ENCODE peak calls at places on chromosomes 7 and 10, in nine cellular contexts. O, F, L, I, Q, P, R, X and A are unnamed samples.

GRCh38 chr7:142969183-142969582 is 7.0 kb upstream of the KEL start:
- DNase-seq in O (no peak), F (no peak), L (no peak), I (no peak), Q (no peak), P (no peak), R (no peak), X (no peak), A (no peak)

GRCh38 chr7:50469181-50469580 is 19.0 kb upstream of the FIGNL1 start:
- DNase-seq in O (no peak), F (no peak), L (no peak), I (no peak), Q (no peak), P (no peak), R (no peak), X (no peak), A (no peak)

GRCh38 chr7:158973440-158973839 is 117.1 kb downstream of the DYNC2I1 start:
- DNase-seq in O (no peak), F (no peak), L (peak; percentile 22), I (peak; percentile 59), Q (peak; percentile 39), P (no peak), R (no peak), X (no peak), A (no peak)

GRCh38 chr7:12524794-12525386 is 45.6 kb upstream of the SCIN start:
- DNase-seq in O (peak; percentile 74), F (no peak), L (peak; percentile 77), I (no peak), Q (peak; percentile 69), P (peak; percentile 64), R (peak; percentile 17), X (peak; percentile 74), A (peak; percentile 62)

GRCh38 chr10:3222068-3222467 is 49.5 kb upstream of the PITRM1 start:
- DNase-seq in O (peak; percentile 68), F (no peak), L (peak; percentile 23), I (no peak), Q (peak; percentile 70), P (peak; percentile 52), R (no peak), X (peak; percentile 9), A (no peak)

GRCh38 chr10:73997479-73997805 is 474 bp upstream of the VCL start:
- DNase-seq in O (no peak), F (no peak), L (no peak), I (no peak), Q (peak; percentile 71), P (no peak), R (no peak), X (no peak), A (no peak)

GRCh38 chr7:20439786-20440185 is 109.1 kb downstream of the ITGB8 start:
- DNase-seq in O (no peak), F (no peak), L (no peak), I (no peak), Q (no peak), P (no peak), R (no peak), X (no peak), A (no peak)

GRCh38 chr7:46034056-46034768 is 113.1 kb upstream of the IGFBP3 start:
- DNase-seq in O (peak; percentile 66), F (no peak), L (peak; percentile 45), I (no peak), Q (peak; percentile 47), P (no peak), R (no peak), X (peak; percentile 73), A (peak; percentile 80)

GRCh38 chr7:90594791-90595317 is 1.3 kb upstream of the CDK14 start:
- DNase-seq in O (peak; percentile 98), F (peak; percentile 30), L (peak; percentile 92), I (peak; percentile 65), Q (peak; percentile 91), P (peak; percentile 86), R (no peak), X (peak; percentile 94), A (peak; percentile 86)

GRCh38 chr7:110358028-110358427 is 732.9 kb upstream of the LRRN3 start:
- DNase-seq in O (peak; percentile 52), F (no peak), L (no peak), I (no peak), Q (peak; percentile 56), P (no peak), R (no peak), X (peak; percentile 76), A (no peak)

GRCh38 chr7:1095621-1096155 is 7.8 kb downstream of the GPER1 start:
- DNase-seq in O (no peak), F (no peak), L (no peak), I (no peak), Q (no peak), P (no peak), R (no peak), X (no peak), A (no peak)

GRCh38 chr7:152588350-152588749 is 87.6 kb downstream of the XRCC2 start:
- DNase-seq in O (peak; percentile 81), F (no peak), L (peak; percentile 88), I (no peak), Q (peak; percentile 91), P (no peak), R (no peak), X (peak; percentile 26), A (peak; percentile 89)

GRCh38 chr7:6160191-6160623 is 112.2 kb downstream of the CYTH3 start:
- DNase-seq in O (peak; percentile 72), F (no peak), L (peak; percentile 83), I (peak; percentile 28), Q (peak; percentile 57), P (peak; percentile 34), R (no peak), X (peak; percentile 74), A (peak; percentile 19)

GRCh38 chr7:17530741-17531417 is 232.4 kb downstream of the AHR start:
- DNase-seq in O (peak; percentile 73), F (no peak), L (peak; percentile 84), I (no peak), Q (peak; percentile 58), P (peak; percentile 49), R (peak; percentile 10), X (peak; percentile 51), A (peak; percentile 57)

GRCh38 chr10:26481914-26482550 is 43.9 kb downstream of the APBB1IP start:
- DNase-seq in O (no peak), F (no peak), L (no peak), I (no peak), Q (no peak), P (peak; percentile 84), R (no peak), X (no peak), A (no peak)

GRCh38 chr7:82677493-82677892 is 233.9 kb upstream of the CACNA2D1 start:
- DNase-seq in O (peak; percentile 16), F (no peak), L (no peak), I (no peak), Q (peak; percentile 43), P (peak; percentile 30), R (peak; percentile 15), X (peak; percentile 42), A (peak; percentile 42)

GRCh38 chr10:14146005-14146404 is 184.7 kb downstream of the FRMD4A start:
- DNase-seq in O (peak; percentile 83), F (no peak), L (peak; percentile 66), I (no peak), Q (peak; percentile 81), P (no peak), R (no peak), X (peak; percentile 83), A (peak; percentile 71)

GRCh38 chr10:103145860-103146466 is 47.1 kb downstream of the NT5C2 start:
- DNase-seq in O (peak; percentile 94), F (no peak), L (peak; percentile 97), I (no peak), Q (peak; percentile 95), P (peak; percentile 35), R (no peak), X (peak; percentile 69), A (peak; percentile 83)

GRCh38 chr10:7405637-7406036 is 5.2 kb downstream of the SFMBT2 start:
- DNase-seq in O (no peak), F (no peak), L (peak; percentile 39), I (no peak), Q (no peak), P (peak; percentile 30), R (no peak), X (no peak), A (no peak)

GRCh38 chr7:142556745-142557144 is 192.5 kb upstream of the PRSS1 start:
- DNase-seq in O (peak; percentile 98), F (peak; percentile 76), L (peak; percentile 95), I (peak; percentile 43), Q (peak; percentile 99), P (peak; percentile 82), R (no peak), X (peak; percentile 98), A (peak; percentile 99)

GRCh38 chr10:49615213-49615612 is 1.4 kb downstream of the CHAT start:
- DNase-seq in O (no peak), F (no peak), L (no peak), I (no peak), Q (no peak), P (no peak), R (no peak), X (no peak), A (no peak)

GRCh38 chr7:85522070-85522469 is 335.2 kb upstream of the SEMA3D start:
- DNase-seq in O (no peak), F (no peak), L (no peak), I (no peak), Q (no peak), P (no peak), R (no peak), X (no peak), A (no peak)

GRCh38 chr10:123945506-123945905 is 53.9 kb upstream of the CPXM2 start:
- DNase-seq in O (no peak), F (no peak), L (peak; percentile 5), I (peak; percentile 20), Q (peak; percentile 15), P (peak; percentile 43), R (no peak), X (peak; percentile 26), A (peak; percentile 53)